ENCODE peak calls at places on chromosomes 2 and 18, in five cellular contexts. One of them, this sample, is unnamed.

GRCh38 chr2:66699481-66700180 is 264.7 kb downstream of the MEIS1 start:
- DNase-seq in NCI-H1092: no peak
- DNase-seq in colonic mucosa: no peak
- DNase-seq in stimulated activated CD8-positive, alpha-beta memory T cell treated with anti-CD3 and anti-CD28 coated beads, Interleukin-15, amount 100 ng/mL, for 4 hours: no peak
- DNase-seq in activated naive CD4-positive, alpha-beta T cell: no peak
- DNase-seq in this sample: no peak

GRCh38 chr2:217837001-217837491 is 165.7 kb downstream of the TNS1 start:
- DNase-seq in NCI-H1092: no peak
- DNase-seq in colonic mucosa: peak
- DNase-seq in stimulated activated CD8-positive, alpha-beta memory T cell treated with anti-CD3 and anti-CD28 coated beads, Interleukin-15, amount 100 ng/mL, for 4 hours: no peak
- DNase-seq in activated naive CD4-positive, alpha-beta T cell: no peak
- DNase-seq in this sample: no peak

GRCh38 chr2:69190743-69191425 is 177.9 kb downstream of the ANTXR1 start:
- DNase-seq in NCI-H1092: no peak
- DNase-seq in colonic mucosa: no peak
- DNase-seq in stimulated activated CD8-positive, alpha-beta memory T cell treated with anti-CD3 and anti-CD28 coated beads, Interleukin-15, amount 100 ng/mL, for 4 hours: no peak
- DNase-seq in activated naive CD4-positive, alpha-beta T cell: no peak
- DNase-seq in this sample: no peak

GRCh38 chr2:196205891-196206408 is 34.6 kb upstream of the STK17B start:
- DNase-seq in NCI-H1092: no peak
- DNase-seq in colonic mucosa: no peak
- DNase-seq in stimulated activated CD8-positive, alpha-beta memory T cell treated with anti-CD3 and anti-CD28 coated beads, Interleukin-15, amount 100 ng/mL, for 4 hours: no peak
- DNase-seq in activated naive CD4-positive, alpha-beta T cell: no peak
- DNase-seq in this sample: no peak

GRCh38 chr2:102042196-102043041 is 50.7 kb downstream of the IL1R2 start:
- DNase-seq in NCI-H1092: no peak
- DNase-seq in colonic mucosa: no peak
- DNase-seq in stimulated activated CD8-positive, alpha-beta memory T cell treated with anti-CD3 and anti-CD28 coated beads, Interleukin-15, amount 100 ng/mL, for 4 hours: no peak
- DNase-seq in activated naive CD4-positive, alpha-beta T cell: no peak
- DNase-seq in this sample: no peak

GRCh38 chr2:158600155-158600802 is 143.5 kb downstream of the PKP4 start:
- DNase-seq in NCI-H1092: no peak
- DNase-seq in colonic mucosa: peak
- DNase-seq in stimulated activated CD8-positive, alpha-beta memory T cell treated with anti-CD3 and anti-CD28 coated beads, Interleukin-15, amount 100 ng/mL, for 4 hours: no peak
- DNase-seq in activated naive CD4-positive, alpha-beta T cell: no peak
- DNase-seq in this sample: no peak

GRCh38 chr2:196534533-196534932 is 105.0 kb upstream of the CCDC150 start:
- DNase-seq in NCI-H1092: no peak
- DNase-seq in colonic mucosa: no peak
- DNase-seq in stimulated activated CD8-positive, alpha-beta memory T cell treated with anti-CD3 and anti-CD28 coated beads, Interleukin-15, amount 100 ng/mL, for 4 hours: no peak
- DNase-seq in activated naive CD4-positive, alpha-beta T cell: no peak
- DNase-seq in this sample: no peak

GRCh38 chr18:3114456-3114855 is 101.5 kb upstream of the LPIN2 start:
- DNase-seq in NCI-H1092: no peak
- DNase-seq in colonic mucosa: no peak
- DNase-seq in stimulated activated CD8-positive, alpha-beta memory T cell treated with anti-CD3 and anti-CD28 coated beads, Interleukin-15, amount 100 ng/mL, for 4 hours: no peak
- DNase-seq in activated naive CD4-positive, alpha-beta T cell: no peak
- DNase-seq in this sample: no peak

This sample was measured in GM20000.